ENCODE peak calls at places on chromosomes 4 and X, in ten cellular contexts. H, N, J, W, Z, I, D, R, G and F are unnamed samples.

GRCh38 chrX:103157511-103158316 is 57.2 kb upstream of the BEX4 start:
- DNase-seq in H (peak), N (no peak), J (no peak), W (no peak), Z (peak), I (peak), D (peak), R (peak), G (peak), F (peak)

GRCh38 chr4:80006935-80007744 is 65.9 kb downstream of the ANTXR2 start:
- DNase-seq in H (peak), N (no peak), J (no peak), W (no peak), Z (no peak), I (peak), D (peak), R (peak), G (no peak), F (peak)

GRCh38 chrX:110138557-110138956 is 135.6 kb downstream of the TMEM164 start:
- DNase-seq in H (no peak), N (no peak), J (no peak), W (no peak), Z (no peak), I (no peak), D (no peak), R (no peak), G (no peak), F (no peak)

GRCh38 chr4:168569909-168570276 is 73.0 kb downstream of the PALLD start:
- DNase-seq in H (no peak), N (no peak), J (no peak), W (no peak), Z (no peak), I (no peak), D (no peak), R (no peak), G (no peak), F (peak)

GRCh38 chrX:130086414-130087207 is 23.7 kb downstream of the ELF4 start:
- DNase-seq in H (no peak), N (no peak), J (no peak), W (no peak), Z (no peak), I (no peak), D (no peak), R (peak), G (no peak), F (no peak)

GRCh38 chr4:65968873-65969272 is 298.6 kb upstream of the EPHA5 start:
- DNase-seq in H (no peak), N (no peak), J (no peak), W (no peak), Z (no peak), I (peak), D (no peak), R (no peak), G (no peak), F (no peak)

GRCh38 chr4:79597266-79597665 is 189.2 kb upstream of the GK2 start:
- DNase-seq in H (no peak), N (no peak), J (no peak), W (no peak), Z (no peak), I (no peak), D (no peak), R (peak), G (no peak), F (no peak)

GRCh38 chr4:6785572-6785925 is 3.0 kb downstream of the KIAA0232 start:
- DNase-seq in H (no peak), N (no peak), J (no peak), W (no peak), Z (no peak), I (no peak), D (no peak), R (no peak), G (peak), F (no peak)

GRCh38 chr4:150679767-150680088 is 97.8 kb downstream of the MAB21L2 start:
- DNase-seq in H (no peak), N (no peak), J (no peak), W (no peak), Z (no peak), I (no peak), D (no peak), R (no peak), G (no peak), F (no peak)

GRCh38 chrX:139290310-139290709 is 240.2 kb upstream of the F9 start:
- DNase-seq in H (no peak), N (no peak), J (peak), W (no peak), Z (no peak), I (no peak), D (no peak), R (peak), G (no peak), F (no peak)

GRCh38 chr4:78528327-78528726 is 23.2 kb upstream of the ANXA3 start:
- DNase-seq in H (no peak), N (no peak), J (no peak), W (no peak), Z (no peak), I (no peak), D (no peak), R (no peak), G (no peak), F (no peak)

GRCh38 chrX:7059214-7059838 is 88.2 kb upstream of the STS start:
- DNase-seq in H (no peak), N (no peak), J (peak), W (no peak), Z (no peak), I (no peak), D (no peak), R (no peak), G (no peak), F (no peak)

GRCh38 chr4:8857682-8858187 is 13.9 kb downstream of the HMX1 start:
- DNase-seq in H (no peak), N (no peak), J (no peak), W (no peak), Z (no peak), I (no peak), D (no peak), R (no peak), G (peak), F (no peak)

GRCh38 chrX:555589-556220 is 74.9 kb upstream of the SHOX start:
- DNase-seq in H (no peak), N (no peak), J (no peak), W (no peak), Z (no peak), I (no peak), D (no peak), R (no peak), G (peak), F (no peak)

GRCh38 chr4:129578336-129578735 is 482.4 kb downstream of the C4orf33 start:
- DNase-seq in H (no peak), N (no peak), J (no peak), W (no peak), Z (no peak), I (no peak), D (no peak), R (no peak), G (no peak), F (peak)

GRCh38 chr4:185597532-185598188 is 62.4 kb upstream of the PDLIM3 start:
- DNase-seq in H (peak), N (peak), J (peak), W (peak), Z (peak), I (peak), D (peak), R (peak), G (peak), F (peak)

GRCh38 chr4:24897639-24898038 is 15.2 kb downstream of the CCDC149 start:
- DNase-seq in H (no peak), N (no peak), J (no peak), W (no peak), Z (no peak), I (no peak), D (no peak), R (no peak), G (no peak), F (no peak)

GRCh38 chr4:57095245-57095644 is 14.9 kb downstream of the IGFBP7 start:
- DNase-seq in H (no peak), N (no peak), J (no peak), W (no peak), Z (no peak), I (no peak), D (no peak), R (no peak), G (no peak), F (no peak)

GRCh38 chrX:3227526-3227925 is 118.9 kb downstream of the MXRA5 start:
- DNase-seq in H (no peak), N (no peak), J (no peak), W (no peak), Z (no peak), I (no peak), D (no peak), R (no peak), G (no peak), F (no peak)

GRCh38 chrX:74423289-74423985 is 2.1 kb downstream of the SLC16A2 start:
- DNase-seq in H (no peak), N (no peak), J (no peak), W (no peak), Z (no peak), I (no peak), D (no peak), R (no peak), G (no peak), F (no peak)

GRCh38 chrX:108945883-108946523 is 209.6 kb upstream of the IRS4 start:
- DNase-seq in H (no peak), N (no peak), J (no peak), W (peak), Z (no peak), I (no peak), D (no peak), R (no peak), G (no peak), F (no peak)

GRCh38 chr4:22514001-22514400 is 1.9 kb downstream of the ADGRA3 start:
- DNase-seq in H (no peak), N (no peak), J (no peak), W (no peak), Z (peak), I (peak), D (no peak), R (no peak), G (no peak), F (peak)

GRCh38 chrX:150868625-150869024 is 29.8 kb downstream of the CD99L2 start:
- DNase-seq in H (no peak), N (no peak), J (no peak), W (no peak), Z (no peak), I (no peak), D (no peak), R (no peak), G (no peak), F (no peak)

GRCh38 chr4:170015285-170015684 is 10.9 kb downstream of the MFAP3L start:
- DNase-seq in H (no peak), N (no peak), J (no peak), W (no peak), Z (no peak), I (no peak), D (no peak), R (no peak), G (no peak), F (no peak)

GRCh38 chrX:5681159-5681558 is 547.5 kb downstream of the NLGN4X start:
- DNase-seq in H (peak), N (no peak), J (no peak), W (no peak), Z (no peak), I (no peak), D (peak), R (peak), G (no peak), F (no peak)

GRCh38 chrX:97229318-97229717 is 345.6 kb downstream of the RPA4 start:
- DNase-seq in H (no peak), N (no peak), J (no peak), W (no peak), Z (no peak), I (no peak), D (peak), R (no peak), G (no peak), F (no peak)

GRCh38 chrX:97224148-97224547 is 340.4 kb downstream of the RPA4 start:
- DNase-seq in H (no peak), N (no peak), J (no peak), W (no peak), Z (no peak), I (no peak), D (no peak), R (no peak), G (no peak), F (no peak)
- TF ChIP-seq MAX in H (no peak), N (no peak), J (no peak), W (no peak), Z (no peak), I (no peak), D (no peak), R (no peak), G (no peak), F (no peak)

DNA sequence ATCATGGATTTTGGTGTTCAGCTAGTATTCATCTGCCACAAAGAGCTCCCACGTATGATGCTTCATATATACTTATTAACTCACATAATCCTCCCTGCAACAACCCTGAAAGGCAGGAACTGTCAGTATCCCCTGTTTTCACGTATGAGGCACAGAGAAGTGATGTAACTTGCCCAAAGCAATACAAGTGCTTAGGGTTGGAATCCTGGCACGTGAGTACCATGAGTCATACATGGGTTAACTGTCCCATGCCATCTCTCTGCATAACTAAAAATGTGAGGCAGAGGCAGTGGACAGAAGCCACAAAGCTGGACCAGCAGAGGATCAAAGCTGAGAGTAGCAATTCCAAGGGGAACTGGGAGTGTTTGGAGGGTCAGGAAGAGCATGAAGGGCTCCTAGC is 35.7 kb upstream of the EGFL6 start:
- DNase-seq in H (no peak), N (no peak), J (no peak), W (no peak), Z (no peak), I (no peak), D (no peak), R (peak), G (no peak), F (no peak)
- TF ChIP-seq MAX in H (no peak), N (no peak), J (no peak), W (no peak), Z (no peak), I (no peak), D (no peak), R (peak), G (no peak), F (no peak)

GRCh38 chrX:133608406-133608805 is 193.1 kb upstream of the GPC4 start:
- DNase-seq in H (no peak), N (no peak), J (no peak), W (no peak), Z (no peak), I (no peak), D (no peak), R (no peak), G (no peak), F (no peak)
- TF ChIP-seq MAX in H (no peak), N (no peak), J (no peak), W (no peak), Z (no peak), I (no peak), D (no peak), R (no peak), G (no peak), F (no peak)

DNA sequence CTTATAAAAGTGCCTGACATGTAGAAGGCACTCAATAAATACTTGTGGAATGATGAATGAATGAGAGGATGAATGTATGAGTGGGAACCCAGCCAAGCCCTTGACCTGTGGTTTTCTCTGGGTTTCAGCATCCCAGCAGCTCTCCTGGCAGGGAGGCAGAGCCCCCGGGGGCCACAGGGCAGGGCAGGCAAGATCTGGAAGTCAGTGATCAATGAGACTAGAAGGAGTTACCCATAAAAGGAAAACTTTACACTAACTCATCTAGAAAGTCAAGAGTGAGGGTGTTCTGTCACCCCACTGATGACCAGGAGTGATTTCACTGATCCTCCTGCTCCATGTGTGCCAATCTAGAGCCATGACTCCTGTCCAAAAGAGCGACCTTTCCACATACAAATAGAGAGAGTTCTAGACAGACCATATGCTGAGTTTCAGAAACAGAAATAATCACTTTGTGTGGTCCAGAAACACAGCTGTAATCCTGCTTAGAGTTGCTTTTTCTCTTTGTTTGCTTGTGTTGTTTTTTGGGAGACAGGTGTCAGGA is 37.4 kb downstream of the MGARP start:
- DNase-seq in H (no peak), N (no peak), J (no peak), W (no peak), Z (no peak), I (no peak), D (no peak), R (no peak), G (no peak), F (peak)
- TF ChIP-seq MAX in H (no peak), N (no peak), J (no peak), W (no peak), Z (no peak), I (no peak), D (no peak), R (no peak), G (no peak), F (no peak)

GRCh38 chr4:1364748-1365147 is 17.7 kb downstream of the UVSSA start:
- DNase-seq in H (no peak), N (no peak), J (no peak), W (no peak), Z (no peak), I (no peak), D (no peak), R (no peak), G (no peak), F (no peak)

GRCh38 chr4:1367936-1368289 is 20.9 kb downstream of the UVSSA start:
- DNase-seq in H (no peak), N (peak), J (no peak), W (no peak), Z (no peak), I (no peak), D (no peak), R (no peak), G (no peak), F (no peak)

GRCh38 chr4:1365271-1366178 is 18.5 kb downstream of the UVSSA start:
- DNase-seq in H (peak), N (peak), J (no peak), W (no peak), Z (no peak), I (no peak), D (no peak), R (peak), G (no peak), F (no peak)

GRCh38 chr4:1367230-1367935 is 20.4 kb downstream of the UVSSA start:
- DNase-seq in H (no peak), N (no peak), J (no peak), W (no peak), Z (no peak), I (no peak), D (no peak), R (no peak), G (no peak), F (no peak)

DNA sequence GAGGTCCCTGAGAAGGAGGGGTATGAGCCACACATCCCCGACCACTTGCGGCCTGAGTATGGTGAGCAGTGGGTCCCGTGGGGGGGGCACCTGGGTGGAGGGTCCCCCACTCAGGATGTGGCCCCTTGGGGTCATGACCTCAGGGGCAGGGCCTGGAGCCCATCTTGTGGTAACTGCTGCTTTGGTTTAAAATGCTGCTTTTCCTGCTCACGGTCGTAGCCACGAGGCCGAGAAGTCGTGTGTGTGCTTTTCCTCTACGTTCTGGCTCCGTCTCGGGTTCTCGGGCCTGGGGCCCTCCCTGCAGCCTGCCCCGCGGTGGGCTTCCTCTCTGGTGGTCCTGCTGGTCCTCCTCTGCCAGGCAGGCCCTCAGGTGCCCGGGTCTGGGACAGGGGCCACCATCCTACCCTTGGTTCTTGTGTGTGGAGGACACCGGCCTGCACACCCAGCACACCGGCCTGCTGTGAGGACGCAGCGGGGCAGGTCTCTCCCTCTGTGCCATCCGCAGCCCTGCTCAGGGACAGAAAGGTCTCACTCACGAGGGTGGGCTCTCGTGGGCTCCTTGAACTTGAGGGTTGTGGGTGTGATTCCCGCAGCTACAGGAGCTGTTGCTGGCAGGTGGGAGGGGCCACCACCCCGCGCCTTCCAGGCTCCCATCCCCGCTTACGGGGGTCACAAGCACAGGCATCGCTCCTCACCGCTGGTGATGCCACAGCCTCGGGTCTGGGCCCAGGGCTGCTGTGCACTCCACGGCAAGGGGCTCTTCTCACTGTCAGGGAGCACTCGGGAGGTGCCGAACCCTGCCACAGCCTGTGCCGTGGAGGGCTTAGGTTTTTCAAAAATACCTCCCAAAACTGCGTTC is 19.6 kb downstream of the UVSSA start:
- DNase-seq in H (no peak), N (peak), J (no peak), W (no peak), Z (no peak), I (no peak), D (no peak), R (no peak), G (no peak), F (no peak)
- TF ChIP-seq MAX in H (no peak), N (no peak), J (no peak), W (no peak), Z (no peak), I (no peak), D (no peak), R (no peak), G (no peak), F (no peak)

GRCh38 chr4:138759508-138759907 is 256.1 kb upstream of the NOCT start:
- DNase-seq in H (no peak), N (no peak), J (no peak), W (no peak), Z (no peak), I (no peak), D (no peak), R (no peak), G (no peak), F (no peak)
- TF ChIP-seq MAX in H (no peak), N (no peak), J (no peak), W (no peak), Z (no peak), I (no peak), D (no peak), R (no peak), G (no peak), F (no peak)

GRCh38 chr4:857461-857860 is 31.5 kb upstream of the CPLX1 start:
- DNase-seq in H (no peak), N (no peak), J (no peak), W (no peak), Z (no peak), I (no peak), D (no peak), R (no peak), G (no peak), F (no peak)

GRCh38 chr4:858831-859451 is 33.0 kb upstream of the CPLX1 start:
- DNase-seq in H (no peak), N (no peak), J (no peak), W (no peak), Z (no peak), I (no peak), D (peak), R (no peak), G (no peak), F (no peak)

GRCh38 chr4:858136-858535 is 32.2 kb upstream of the CPLX1 start:
- DNase-seq in H (no peak), N (no peak), J (no peak), W (no peak), Z (no peak), I (no peak), D (no peak), R (no peak), G (no peak), F (no peak)

GRCh38 chr4:859496-859895 is 33.6 kb upstream of the CPLX1 start:
- DNase-seq in H (no peak), N (no peak), J (no peak), W (no peak), Z (no peak), I (no peak), D (no peak), R (no peak), G (no peak), F (no peak)

DNA sequence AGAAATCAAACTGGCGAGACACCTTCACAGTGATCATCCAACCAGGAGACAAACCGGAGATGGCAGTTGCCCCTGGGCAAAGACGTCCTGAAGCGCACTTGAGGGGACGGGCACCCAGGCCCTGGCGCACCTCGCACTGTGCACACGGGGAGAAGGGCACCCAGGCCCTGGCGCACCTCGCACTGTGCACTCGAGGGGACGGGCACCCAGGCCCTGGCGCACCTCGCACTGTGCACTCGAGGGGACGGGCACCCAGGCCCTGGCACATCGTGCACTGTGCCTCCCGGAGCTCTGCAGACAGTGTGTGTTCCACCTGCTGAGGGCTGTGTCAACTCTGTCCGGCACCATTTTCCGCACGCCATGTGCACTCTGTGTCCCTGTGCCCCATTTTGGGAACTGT is 34.6 kb upstream of the CPLX1 start:
- DNase-seq in H (no peak), N (no peak), J (no peak), W (no peak), Z (no peak), I (no peak), D (no peak), R (no peak), G (no peak), F (no peak)
- TF ChIP-seq MAX in H (no peak), N (no peak), J (no peak), W (no peak), Z (no peak), I (no peak), D (no peak), R (no peak), G (no peak), F (no peak)